ENCODE peak calls at places on chromosomes 5 and 9, in seven cellular contexts. F is GM06990, S is ascending aorta, V is left ventricle myocardium inferior, Y is tibial artery, D is mesothelial cell of epicardium, N is tibial nerve. W is an unnamed sample.

GRCh38 chr5:149024477-149024876 is 38.4 kb downstream of the SH3TC2 start:
- DNase-seq in S (no peak), V (no peak), D (no peak), Y (no peak), N (no peak), F (no peak), W (no peak)

GRCh38 chr9:82334286-82334685 is 345.7 kb downstream of the SPATA31D1 start:
- DNase-seq in N (no peak), Y (no peak), D (no peak), S (no peak), F (no peak), V (no peak), W (no peak)

GRCh38 chr5:45385321-45386058 is 310.7 kb downstream of the HCN1 start:
- DNase-seq in F (no peak), Y (peak), N (no peak), S (no peak), V (no peak), D (no peak), W (no peak)

GRCh38 chr5:76818844-76819831 is at the start of gene F2RL1:
- DNase-seq in Y (peak), N (no peak), F (peak), S (no peak), V (peak), D (peak), W (peak)

GRCh38 chr5:95778713-95779426 is 43.7 kb downstream of the GLRX start:
- DNase-seq in D (no peak), Y (no peak), N (no peak), V (no peak), S (no peak), F (no peak), W (no peak)

GRCh38 chr5:40390286-40391253 is 289.1 kb upstream of the PTGER4 start:
- DNase-seq in V (no peak), F (no peak), S (no peak), Y (no peak), N (no peak), D (no peak), W (no peak)

GRCh38 chr9:91328186-91328585 is 33.5 kb downstream of the AUH start:
- DNase-seq in Y (no peak), N (no peak), D (no peak), V (no peak), F (no peak), S (no peak), W (no peak)

GRCh38 chr9:13718086-13718485 is 438.6 kb upstream of the MPDZ start:
- DNase-seq in V (no peak), D (no peak), N (no peak), S (no peak), Y (no peak), F (no peak), W (no peak)

GRCh38 chr5:67050125-67050524 is 146.5 kb downstream of the CD180 start:
- DNase-seq in F (no peak), D (no peak), N (no peak), Y (no peak), V (no peak), S (no peak), W (no peak)

GRCh38 chr5:117455236-117456233 is 880.9 kb upstream of the SEMA6A start:
- DNase-seq in D (no peak), F (no peak), Y (no peak), S (no peak), N (no peak), V (no peak), W (peak)

GRCh38 chr5:14040542-14040941 is 96.1 kb upstream of the DNAH5 start:
- DNase-seq in N (no peak), D (no peak), Y (no peak), V (no peak), S (no peak), F (no peak), W (no peak)

GRCh38 chr9:100394032-100394695 is 32.8 kb upstream of the MSANTD3 start:
- DNase-seq in F (no peak), N (no peak), Y (no peak), V (no peak), D (no peak), S (no peak), W (no peak)

GRCh38 chr9:89814340-89815040 is 209.7 kb downstream of the GADD45G start:
- DNase-seq in V (no peak), D (peak), N (no peak), S (no peak), Y (no peak), F (no peak), W (no peak)

GRCh38 chr5:66741394-66741793 is 145.2 kb downstream of the MAST4 start:
- DNase-seq in F (no peak), D (no peak), S (no peak), N (no peak), V (no peak), Y (no peak), W (no peak)

GRCh38 chr5:109987970-109988369 is 298.2 kb downstream of the MAN2A1 start:
- DNase-seq in S (no peak), Y (no peak), F (no peak), V (no peak), N (no peak), D (no peak), W (no peak)

GRCh38 chr5:146909496-146910068 is 31.0 kb upstream of the PPP2R2B start:
- DNase-seq in Y (no peak), S (no peak), N (no peak), F (no peak), D (no peak), V (no peak), W (no peak)

GRCh38 chr9:99050292-99050911 is 54.5 kb upstream of the TGFBR1 start:
- DNase-seq in D (no peak), N (no peak), F (no peak), Y (no peak), S (no peak), V (no peak), W (no peak)

GRCh38 chr5:143435207-143435657 is 31.7 kb upstream of the NR3C1 start:
- DNase-seq in Y (peak), N (no peak), V (no peak), D (no peak), S (no peak), F (peak), W (no peak)
- TF ChIP-seq CTCF in Y (no peak), N (no peak), V (no peak), D (no peak), S (no peak), F (no peak), W (no peak)

GRCh38 chr5:119409235-119409815 is 43.0 kb upstream of the HSD17B4 start:
- DNase-seq in S (no peak), N (no peak), Y (no peak), V (no peak), D (no peak), F (no peak), W (no peak)
- TF ChIP-seq CTCF in S (no peak), N (no peak), Y (no peak), V (no peak), D (no peak), F (peak), W (no peak)

DNA sequence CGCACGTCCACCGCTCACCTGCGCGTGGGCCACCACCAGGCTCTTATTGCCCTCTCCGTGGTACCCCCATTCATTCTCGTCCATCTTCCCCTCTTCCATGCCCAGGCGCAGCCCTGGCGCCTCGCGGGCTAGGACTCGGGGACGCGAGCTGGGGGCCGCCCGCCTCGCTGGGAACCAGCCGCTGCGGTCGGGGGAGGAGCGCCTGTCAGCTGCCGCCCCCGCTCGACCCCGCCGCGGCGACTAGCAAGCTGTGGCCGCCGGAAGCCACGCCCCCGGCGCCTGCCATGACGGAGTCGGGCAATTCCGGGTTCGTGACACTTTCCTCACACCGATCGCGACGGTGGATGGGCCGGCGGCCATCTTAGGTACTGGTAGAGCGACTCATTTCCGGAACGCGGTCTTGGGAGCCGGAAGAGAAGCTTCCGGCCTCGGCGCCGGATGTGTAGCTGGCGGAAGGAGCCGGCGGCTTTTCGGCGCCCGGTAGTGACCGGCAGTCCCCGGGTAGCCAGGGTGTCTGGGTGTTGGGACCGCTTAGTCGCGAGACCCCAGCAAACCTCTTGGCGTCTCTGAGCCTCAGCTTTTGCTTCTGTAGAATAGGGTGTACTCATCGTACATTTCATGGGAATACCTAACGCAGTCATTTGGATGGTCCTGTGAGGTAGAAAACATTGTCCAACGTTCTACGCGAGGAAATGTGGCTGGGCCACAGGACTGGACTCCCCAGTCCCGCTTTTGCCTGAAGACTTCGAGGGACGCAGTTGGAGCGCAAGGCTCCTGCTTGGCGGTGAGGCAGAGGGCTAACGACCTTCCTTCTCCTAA is at the start of gene IPPK:
- DNase-seq in F (peak), V (peak), S (peak), D (peak), Y (peak), N (peak), W (peak)
- TF ChIP-seq CTCF in F (no peak), V (no peak), S (no peak), D (no peak), Y (no peak), N (no peak), W (no peak)

GRCh38 chr5:73451218-73452130 is 2.9 kb upstream of the FOXD1 start:
- DNase-seq in V (peak), D (peak), Y (no peak), F (peak), N (peak), S (no peak), W (peak)
- TF ChIP-seq CTCF in V (peak), D (peak), Y (peak), F (peak), N (peak), S (peak), W (peak)

GRCh38 chr9:113511047-113511521 is 47.6 kb downstream of the RGS3 start:
- DNase-seq in V (peak), S (no peak), D (no peak), N (no peak), Y (no peak), F (no peak), W (no peak)

GRCh38 chr9:113509463-113509862 is 45.9 kb downstream of the RGS3 start:
- DNase-seq in N (no peak), F (no peak), D (no peak), V (no peak), Y (no peak), S (no peak), W (no peak)

GRCh38 chr9:113507256-113507655 is 43.7 kb downstream of the RGS3 start:
- DNase-seq in S (no peak), V (no peak), N (no peak), D (no peak), Y (no peak), F (no peak), W (no peak)

GRCh38 chr9:113505963-113506624 is 42.6 kb downstream of the RGS3 start:
- DNase-seq in Y (no peak), F (no peak), V (no peak), D (no peak), S (no peak), N (no peak), W (no peak)

GRCh38 chr9:113508111-113508749 is 44.7 kb downstream of the RGS3 start:
- DNase-seq in F (no peak), N (no peak), D (no peak), S (no peak), V (no peak), Y (no peak), W (no peak)
- TF ChIP-seq CTCF in F (peak), N (no peak), D (no peak), S (no peak), V (no peak), Y (no peak), W (no peak)

GRCh38 chr5:53482717-53483638 is 2.5 kb downstream of the FST start:
- DNase-seq in D (peak), S (no peak), V (peak), N (no peak), Y (peak), F (peak), W (peak)
- TF ChIP-seq CTCF in D (no peak), S (no peak), V (peak), N (no peak), Y (no peak), F (peak), W (no peak)

DNA sequence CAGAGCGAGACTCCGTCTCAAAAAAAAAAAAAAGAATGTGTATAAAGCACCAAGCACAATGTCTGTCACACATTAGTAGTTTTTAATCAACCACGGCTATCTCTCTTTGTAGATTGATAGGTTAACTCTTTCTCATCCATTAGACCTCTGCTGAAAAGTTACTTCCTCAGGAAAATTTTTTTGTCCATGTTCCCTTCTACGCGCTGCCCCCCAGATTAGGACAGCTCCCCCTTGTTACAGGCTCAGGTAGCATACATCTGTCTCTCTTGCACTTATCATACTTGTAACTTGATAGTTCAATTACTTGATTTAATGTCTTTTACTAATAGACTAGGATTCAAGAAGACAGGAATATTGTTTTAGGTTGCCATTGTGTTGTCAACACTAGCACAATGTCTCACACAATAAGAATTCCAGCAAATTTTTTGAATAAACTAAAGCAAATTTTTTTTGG is 1.5 kb downstream of the SPDL1 start:
- DNase-seq in S (no peak), V (no peak), N (no peak), F (no peak), D (no peak), Y (no peak), W (no peak)
- TF ChIP-seq CTCF in S (no peak), V (no peak), N (no peak), F (no peak), D (no peak), Y (no peak), W (no peak)

GRCh38 chr9:131950487-131950886 is 129.2 kb downstream of the MED27 start:
- DNase-seq in F (no peak), V (no peak), S (no peak), Y (no peak), D (no peak), N (no peak), W (no peak)

GRCh38 chr9:131951155-131951554 is 128.5 kb downstream of the MED27 start:
- DNase-seq in N (no peak), F (no peak), V (no peak), S (no peak), D (no peak), Y (no peak), W (no peak)

GRCh38 chr9:131951905-131952304 is 127.8 kb downstream of the MED27 start:
- DNase-seq in N (peak), Y (peak), S (peak), D (no peak), V (peak), F (no peak), W (no peak)

GRCh38 chr9:131959056-131959455 is 120.6 kb downstream of the MED27 start:
- DNase-seq in V (no peak), S (no peak), N (no peak), Y (no peak), F (no peak), D (no peak), W (no peak)

GRCh38 chr9:131954299-131954698 is 125.4 kb downstream of the MED27 start:
- DNase-seq in F (no peak), S (no peak), Y (no peak), N (no peak), D (no peak), V (no peak), W (no peak)
- TF ChIP-seq CTCF in F (peak), S (no peak), Y (no peak), N (no peak), D (no peak), V (peak), W (peak)

GRCh38 chr9:125431741-125432271 is 170.2 kb downstream of the GAPVD1 start:
- DNase-seq in S (no peak), D (no peak), V (no peak), Y (no peak), N (peak), F (no peak), W (no peak)
- TF ChIP-seq CTCF in S (no peak), D (no peak), V (no peak), Y (no peak), N (no peak), F (no peak), W (no peak)

GRCh38 chr9:124293712-124294504 is 36.2 kb downstream of the NEK6 start:
- DNase-seq in V (no peak), D (no peak), Y (no peak), F (no peak), N (no peak), S (no peak), W (no peak)
- TF ChIP-seq CTCF in V (no peak), D (no peak), Y (no peak), F (no peak), N (peak), S (peak), W (no peak)

W was measured in lower lobe of right lung.